ENCODE peak calls at places on chromosomes 2 and 18, in four cellular contexts. V is GM10248, A is osteocyte, Y is AG10803. P is an unnamed sample.

GRCh38 chr2:188787661-188788044 is 186.5 kb upstream of the COL3A1 start:
- DNase-seq in V (no peak), A (no peak), Y (peak; percentile 82), P (no peak)

GRCh38 chr18:46481847-46482245 is 175.2 kb downstream of the LOXHD1 start:
- DNase-seq in A (no peak), V (no peak), Y (no peak), P (no peak)

GRCh38 chr18:32389868-32390267 is 80.8 kb downstream of the GAREM1 start:
- DNase-seq in Y (no peak), V (no peak), A (no peak), P (no peak)

GRCh38 chr2:133200684-133201421 is 367.4 kb downstream of the NCKAP5 start:
- DNase-seq in A (no peak), Y (peak; percentile 91), V (no peak), P (no peak)

GRCh38 chr2:159497256-159497655 is 119.1 kb downstream of the BAZ2B start:
- DNase-seq in V (no peak), A (no peak), Y (peak; percentile 79), P (no peak)

GRCh38 chr2:7161501-7161900 is 244.3 kb downstream of the RNF144A start:
- DNase-seq in V (no peak), Y (no peak), A (no peak), P (no peak)

GRCh38 chr2:2881507-2881906 is 496.1 kb downstream of the EIPR1 start:
- DNase-seq in A (no peak), V (no peak), Y (no peak), P (no peak)

GRCh38 chr2:18290386-18290785 is 270.1 kb downstream of the RDH14 start:
- DNase-seq in A (no peak), Y (peak; percentile 38), V (no peak), P (no peak)

GRCh38 chr2:140895378-140895777 is 1235.4 kb downstream of the LRP1B start:
- DNase-seq in Y (no peak), A (no peak), V (no peak), P (no peak)

GRCh38 chr2:121860033-121860810 is 104.8 kb downstream of the TSN start:
- DNase-seq in Y (peak; percentile 93), A (no peak), V (no peak), P (no peak)

GRCh38 chr2:201807452-201807980 is 1.2 kb downstream of the CDK15 start:
- DNase-seq in Y (peak; percentile 90), A (no peak), V (no peak), P (no peak)

GRCh38 chr2:218732761-218733158 is 22.1 kb downstream of the TTLL4 start:
- DNase-seq in Y (peak; percentile 40), A (no peak), V (no peak), P (no peak)

GRCh38 chr2:19120941-19121750 is 237.3 kb downstream of the OSR1 start:
- DNase-seq in A (no peak), V (no peak), Y (peak; percentile 96), P (no peak)

GRCh38 chr2:215499330-215499729 is 63.5 kb upstream of the FN1 start:
- DNase-seq in A (no peak), Y (peak; percentile 45), V (no peak), P (no peak)

GRCh38 chr2:46518848-46519247 is 39.5 kb downstream of the TMEM247 start:
- DNase-seq in V (no peak), Y (no peak), A (no peak), P (no peak)

GRCh38 chr2:1722692-1723091 is 21.6 kb downstream of the PXDN start:
- DNase-seq in A (peak; percentile 19), Y (no peak), V (no peak), P (no peak)

GRCh38 chr2:219230201-219230540 is 565 bp downstream of the ANKZF1 start:
- DNase-seq in V (peak; percentile 48), Y (peak; percentile 40), A (no peak), P (peak; percentile 61)

GRCh38 chr2:167784071-167784400 is 463.4 kb downstream of the STK39 start:
- DNase-seq in V (no peak), Y (no peak), A (no peak), P (no peak)

GRCh38 chr18:13003466-13003896 is 12.3 kb downstream of the CEP192 start:
- DNase-seq in V (peak; percentile 32), Y (peak; percentile 73), A (no peak), P (no peak)

GRCh38 chr18:46916551-46917107 is 678 bp downstream of the PIAS2 start:
- DNase-seq in Y (peak; percentile 29), V (peak; percentile 59), A (no peak), P (peak; percentile 65)

GRCh38 chr2:102070058-102070642 is 72.4 kb upstream of the IL1R1 start:
- DNase-seq in A (no peak), V (no peak), Y (peak; percentile 89), P (no peak)

GRCh38 chr2:170817247-170817998 is 736 bp downstream of the GAD1 start:
- DNase-seq in Y (peak; percentile 33), V (peak; percentile 34), A (no peak), P (peak; percentile 51)

GRCh38 chr18:23719634-23720201 is 30.5 kb downstream of the LAMA3 start:
- DNase-seq in A (no peak), V (no peak), Y (peak; percentile 98), P (no peak)

GRCh38 chr2:105697781-105698449 is 46.8 kb upstream of the NCK2 start:
- DNase-seq in A (no peak), V (no peak), Y (no peak), P (no peak)

GRCh38 chr2:37653805-37654378 is 17.6 kb downstream of the CDC42EP3 start:
- DNase-seq in V (peak; percentile 45), A (no peak), Y (peak; percentile 43), P (peak; percentile 44)

GRCh38 chr2:233706720-233707119 is 6.0 kb upstream of the UGT1A5 start:
- DNase-seq in V (no peak), Y (peak; percentile 20), A (no peak), P (no peak)

GRCh38 chr2:111116843-111117665 is 3.7 kb upstream of the BCL2L11 start:
- DNase-seq in V (peak; percentile 69), A (peak; percentile 91), Y (peak; percentile 60), P (peak; percentile 75)

GRCh38 chr2:102367331-102367971 is 11.9 kb downstream of the IL18R1 start:
- DNase-seq in Y (no peak), A (no peak), V (peak; percentile 34), P (peak; percentile 49)

GRCh38 chr2:1750935-1751767 is 6.8 kb upstream of the PXDN start:
- DNase-seq in V (peak; percentile 45), Y (peak; percentile 86), A (peak; percentile 90), P (peak; percentile 58)

GRCh38 chr2:174341995-174342571 is 7.3 kb downstream of the SP9 start:
- DNase-seq in A (no peak), Y (no peak), V (no peak), P (no peak)

GRCh38 chr2:106120432-106120831 is 73.7 kb downstream of the UXS1 start:
- DNase-seq in A (no peak), V (no peak), Y (no peak), P (no peak)

GRCh38 chr18:5288517-5288935 is 7.0 kb downstream of the ZBTB14 start:
- DNase-seq in V (no peak), Y (no peak), A (no peak), P (no peak)

GRCh38 chr2:105609756-105610397 is 134.8 kb upstream of the NCK2 start:
- DNase-seq in A (no peak), V (no peak), Y (no peak), P (no peak)

GRCh38 chr2:148716378-148716777 is 71.8 kb downstream of the EPC2 start:
- DNase-seq in V (no peak), Y (no peak), A (no peak), P (no peak)

GRCh38 chr2:130288467-130289403 is 54.0 kb upstream of the IMP4 start:
- DNase-seq in Y (no peak), A (no peak), V (no peak), P (no peak)
- TF ChIP-seq CTCF in Y (no peak), A (no peak), V (no peak), P (no peak)

GRCh38 chr2:238886453-238887094 is 38.7 kb downstream of the TWIST2 start:
- DNase-seq in A (no peak), V (no peak), Y (peak; percentile 63), P (no peak)
- TF ChIP-seq CTCF in A (no peak), V (no peak), Y (peak; percentile 38), P (no peak)

GRCh38 chr18:76397631-76398030 is 97.4 kb downstream of the ZNF516 start:
- DNase-seq in A (no peak), V (no peak), Y (no peak), P (no peak)

GRCh38 chr18:76398295-76398694 is 96.7 kb downstream of the ZNF516 start:
- DNase-seq in A (no peak), Y (no peak), V (no peak), P (no peak)

GRCh38 chr18:76394780-76395476 is 100.1 kb downstream of the ZNF516 start:
- DNase-seq in Y (peak; percentile 48), A (no peak), V (no peak), P (no peak)

GRCh38 chr18:76395609-76396008 is 99.4 kb downstream of the ZNF516 start:
- DNase-seq in Y (no peak), A (no peak), V (no peak), P (no peak)

DNA sequence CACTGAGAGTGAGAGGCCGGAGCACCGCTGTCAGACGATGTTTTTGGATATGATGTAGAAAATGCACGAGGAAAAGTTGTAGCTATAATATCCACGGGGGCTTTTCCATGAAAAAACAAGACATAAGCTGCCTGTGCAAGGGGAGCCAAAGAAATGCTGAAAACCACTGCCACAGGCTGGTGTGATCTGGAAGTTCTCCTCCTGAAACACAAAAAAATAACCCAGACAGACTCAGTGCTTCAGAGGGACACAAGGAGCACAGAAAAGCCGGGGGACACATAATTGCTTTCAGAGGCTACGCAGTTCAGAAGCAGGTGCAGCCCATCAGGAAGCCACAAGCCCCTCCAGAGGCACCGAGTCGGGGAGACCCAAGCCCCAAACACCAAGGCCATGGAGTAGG is 98.2 kb downstream of the ZNF516 start:
- DNase-seq in A (no peak), V (no peak), Y (no peak), P (no peak)
- TF ChIP-seq CTCF in A (no peak), V (no peak), Y (no peak), P (no peak)

GRCh38 chr18:44969214-44969842 is 288.6 kb downstream of the SETBP1 start:
- DNase-seq in A (no peak), Y (peak; percentile 43), V (no peak), P (no peak)

GRCh38 chr18:44968336-44968735 is 287.6 kb downstream of the SETBP1 start:
- DNase-seq in A (no peak), V (no peak), Y (no peak), P (no peak)

GRCh38 chr18:44977856-44978255 is 297.2 kb downstream of the SETBP1 start:
- DNase-seq in Y (no peak), A (no peak), V (no peak), P (no peak)

GRCh38 chr18:44974174-44974573 is 293.5 kb downstream of the SETBP1 start:
- DNase-seq in Y (no peak), V (no peak), A (no peak), P (no peak)

DNA sequence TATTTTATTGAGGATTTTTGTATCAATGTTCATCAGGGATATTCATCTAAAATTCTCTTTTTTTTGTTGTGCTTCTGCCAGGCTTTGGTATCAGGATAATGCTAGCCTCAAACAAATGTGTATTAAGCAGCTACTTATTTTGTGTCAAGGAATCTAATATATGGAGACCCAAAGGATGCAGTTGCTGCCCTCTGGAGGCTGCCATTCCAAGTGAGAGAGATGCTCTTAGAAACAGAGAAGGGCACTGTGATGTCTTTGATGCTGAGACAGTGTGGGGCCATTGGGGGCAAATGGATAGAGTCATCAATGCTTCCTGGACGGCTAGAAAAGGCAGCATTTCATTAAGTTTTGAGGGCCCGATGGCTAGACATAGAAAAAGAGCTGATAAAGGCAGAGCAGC is 292.6 kb downstream of the SETBP1 start:
- DNase-seq in A (no peak), Y (no peak), V (no peak), P (no peak)
- TF ChIP-seq CTCF in A (peak; percentile 33), Y (peak; percentile 35), V (no peak), P (no peak)

GRCh38 chr2:173021939-173022371 is 53.7 kb upstream of the MAP3K20 start:
- DNase-seq in V (no peak), Y (peak; percentile 27), A (no peak), P (no peak)
- TF ChIP-seq CTCF in V (no peak), Y (peak; percentile 49), A (peak; percentile 65), P (no peak)